ENCODE peak calls at places on chromosomes 5 and 9, in five cellular contexts. One of them, this sample, is unnamed.

GRCh38 chr9:97470076-97470475 is 31.4 kb upstream of the TMOD1 start:
- DNase-seq in lung: no peak
- DNase-seq in left ventricle myocardium inferior: no peak
- DNase-seq in psoas muscle: no peak
- DNase-seq in mucosa of descending colon: no peak
- DNase-seq in this sample: no peak

GRCh38 chr9:18331808-18332209 is 142.1 kb upstream of the ADAMTSL1 start:
- DNase-seq in lung: no peak
- DNase-seq in left ventricle myocardium inferior: no peak
- DNase-seq in psoas muscle: no peak
- DNase-seq in mucosa of descending colon: no peak
- DNase-seq in this sample: no peak

GRCh38 chr5:3604501-3604900 is 8.9 kb downstream of the IRX1 start:
- DNase-seq in lung: no peak
- DNase-seq in left ventricle myocardium inferior: no peak
- DNase-seq in psoas muscle: no peak
- DNase-seq in mucosa of descending colon: no peak
- DNase-seq in this sample: no peak

GRCh38 chr9:83955985-83956287 is 24.1 kb downstream of the HNRNPK start:
- DNase-seq in lung: no peak
- DNase-seq in left ventricle myocardium inferior: peak
- DNase-seq in psoas muscle: no peak
- DNase-seq in mucosa of descending colon: no peak
- DNase-seq in this sample: no peak

GRCh38 chr5:172688735-172689572 is 47.9 kb downstream of the NEURL1B start:
- DNase-seq in lung: no peak
- DNase-seq in left ventricle myocardium inferior: peak
- DNase-seq in psoas muscle: no peak
- DNase-seq in mucosa of descending colon: peak
- DNase-seq in this sample: no peak

GRCh38 chr9:133127340-133127981 is 6.4 kb upstream of the RALGDS start:
- DNase-seq in lung: peak
- DNase-seq in left ventricle myocardium inferior: no peak
- DNase-seq in psoas muscle: peak
- DNase-seq in mucosa of descending colon: peak
- DNase-seq in this sample: no peak

GRCh38 chr5:139690385-139691274 is 42.5 kb downstream of the CXXC5 start:
- DNase-seq in lung: no peak
- DNase-seq in left ventricle myocardium inferior: no peak
- DNase-seq in psoas muscle: no peak
- DNase-seq in mucosa of descending colon: no peak
- DNase-seq in this sample: no peak

GRCh38 chr5:112848116-112848811 is 12.8 kb upstream of the SRP19 start:
- DNase-seq in lung: no peak
- DNase-seq in left ventricle myocardium inferior: no peak
- DNase-seq in psoas muscle: no peak
- DNase-seq in mucosa of descending colon: no peak
- DNase-seq in this sample: no peak

GRCh38 chr9:86126998-86127972 is 27.9 kb upstream of the GOLM1 start:
- DNase-seq in lung: peak
- DNase-seq in left ventricle myocardium inferior: peak
- DNase-seq in psoas muscle: peak
- DNase-seq in mucosa of descending colon: peak
- DNase-seq in this sample: peak

GRCh38 chr5:1919209-1919566 is 36.5 kb upstream of the IRX4 start:
- DNase-seq in lung: no peak
- DNase-seq in left ventricle myocardium inferior: no peak
- DNase-seq in psoas muscle: no peak
- DNase-seq in mucosa of descending colon: no peak
- DNase-seq in this sample: no peak

GRCh38 chr5:110377411-110378392 is 348.8 kb downstream of the TMEM232 start:
- DNase-seq in lung: no peak
- DNase-seq in left ventricle myocardium inferior: no peak
- DNase-seq in psoas muscle: no peak
- DNase-seq in mucosa of descending colon: no peak
- DNase-seq in this sample: no peak